ENCODE peak calls at places on chromosomes 5 and 9, in four cellular contexts. A, D, C and B are unnamed samples.
A peak's percentile ranks its signal among the peaks of the same experiment; 100 is the strongest.

GRCh38 chr5:132010645-132011560 is 555 bp downstream of the ACSL6 start:
- DNase-seq in D (no peak), C (no peak), A (no peak), B (no peak)

GRCh38 chr5:61055434-61056006 is 106.7 kb downstream of the SMIM15 start:
- DNase-seq in A (peak; percentile 36), C (peak; percentile 44), D (no peak), B (peak; percentile 35)

GRCh38 chr9:99106044-99106375 is 1.1 kb downstream of the TGFBR1 start:
- DNase-seq in C (no peak), A (no peak), D (no peak), B (no peak)

GRCh38 chr5:151696470-151697061 is 9.9 kb upstream of the SPARC start:
- DNase-seq in A (peak; percentile 80), D (no peak), C (peak; percentile 42), B (no peak)

GRCh38 chr9:83933804-83934203 is 12.6 kb upstream of the KIF27 start:
- DNase-seq in C (no peak), A (no peak), D (no peak), B (no peak)

GRCh38 chr5:35066260-35066795 is 18.6 kb upstream of the AGXT2 start:
- DNase-seq in A (no peak), C (no peak), D (no peak), B (no peak)

GRCh38 chr5:76401801-76402250 is 1.3 kb upstream of the IQGAP2 start:
- DNase-seq in C (no peak), A (no peak), D (peak; percentile 25), B (no peak)

GRCh38 chr5:35852084-35852734 is 4.5 kb upstream of the IL7R start:
- DNase-seq in D (no peak), A (no peak), C (no peak), B (no peak)

GRCh38 chr5:12204761-12205160 is 300.5 kb upstream of the CTNND2 start:
- DNase-seq in C (no peak), D (no peak), A (no peak), B (no peak)

GRCh38 chr5:133047404-133047803 is 4.4 kb upstream of the HSPA4 start:
- DNase-seq in A (no peak), D (no peak), C (no peak), B (no peak)

GRCh38 chr9:112819635-112820496 is 69.3 kb downstream of the SNX30 start:
- DNase-seq in C (peak; percentile 37), A (peak; percentile 74), D (no peak), B (peak; percentile 65)

GRCh38 chr9:119252671-119253299 is 116.5 kb downstream of the BRINP1 start:
- DNase-seq in A (no peak), C (no peak), D (no peak), B (no peak)

GRCh38 chr9:4678679-4679267 is 596 bp upstream of the CDC37L1 start:
- DNase-seq in D (peak; percentile 20), A (no peak), C (no peak), B (no peak)